ENCODE peak calls at places on chromosomes 5 and 9, in eight cellular contexts. X, S, M, N, B, Y, Z and E are unnamed samples. For H3K4me1, the result is how much of the 10 kb centered on the place peaks cover.

GRCh38 chr5:96743065-96743768 is 64.5 kb downstream of the ERAP1 start:
- DNase-seq in X (no peak), S (peak), M (peak), N (no peak), B (peak), Y (no peak), Z (no peak), E (no peak)

GRCh38 chr9:15724006-15724405 is 171.2 kb downstream of the CCDC171 start:
- DNase-seq in X (no peak), S (no peak), M (peak), N (no peak), B (no peak), Y (no peak), Z (no peak), E (no peak)

GRCh38 chr5:34597034-34597433 is 59.1 kb upstream of the RAI14 start:
- DNase-seq in X (no peak), S (no peak), M (peak), N (no peak), B (no peak), Y (no peak), Z (no peak), E (no peak)

GRCh38 chr5:43353668-43354067 is 40.5 kb upstream of the HMGCS1 start:
- DNase-seq in X (no peak), S (no peak), M (no peak), N (no peak), B (no peak), Y (no peak), Z (no peak), E (no peak)

GRCh38 chr5:158388018-158388417 is 529.1 kb upstream of the CLINT1 start:
- DNase-seq in X (no peak), S (no peak), M (no peak), N (no peak), B (no peak), Y (no peak), Z (no peak), E (no peak)

GRCh38 chr5:26563979-26564378 is 474.4 kb downstream of the CDH9 start:
- DNase-seq in X (no peak), S (no peak), M (no peak), N (no peak), B (no peak), Y (no peak), Z (no peak), E (no peak)

GRCh38 chr5:86129009-86129408 is 488.7 kb upstream of the COX7C start:
- DNase-seq in X (no peak), S (no peak), M (no peak), N (no peak), B (no peak), Y (no peak), Z (no peak), E (no peak)

GRCh38 chr5:125209650-125210049 is 463.2 kb upstream of the ZNF608 start:
- DNase-seq in X (no peak), S (no peak), M (peak), N (no peak), B (no peak), Y (no peak), Z (no peak), E (no peak)

GRCh38 chr5:10289991-10290390 is 17.7 kb downstream of the CMBL start:
- DNase-seq in X (no peak), S (no peak), M (no peak), N (no peak), B (peak), Y (no peak), Z (no peak), E (no peak)

GRCh38 chr5:93299596-93300308 is 281.3 kb downstream of the NR2F1-AS1 start:
- DNase-seq in X (no peak), S (peak), M (no peak), N (no peak), B (no peak), Y (no peak), Z (no peak), E (no peak)

GRCh38 chr5:158756873-158757272 is 342.8 kb downstream of the EBF1 start:
- DNase-seq in X (no peak), S (peak), M (peak), N (no peak), B (no peak), Y (no peak), Z (no peak), E (no peak)

GRCh38 chr9:34744295-34745221 is 34.6 kb upstream of the CCL21 start:
- DNase-seq in X (no peak), S (no peak), M (peak), N (peak), B (peak), Y (no peak), Z (no peak), E (no peak)

GRCh38 chr5:177303121-177303924 is at the start of the genes PRELID1 and RAB24:
- DNase-seq in X (peak), S (peak), M (peak), N (peak), B (peak), Y (peak), Z (peak), E (peak)

GRCh38 chr9:116860509-116861120 is 173.5 kb downstream of the TRIM32 start:
- DNase-seq in X (peak), S (peak), M (peak), N (peak), B (peak), Y (no peak), Z (no peak), E (no peak)

GRCh38 chr9:128887914-128888350 is 6.0 kb downstream of the LRRC8A start:
- DNase-seq in X (no peak), S (peak), M (no peak), N (peak), B (no peak), Y (no peak), Z (no peak), E (no peak)

GRCh38 chr5:169567079-169567478 is 16.5 kb upstream of the SPDL1 start:
- DNase-seq in X (no peak), S (peak), M (peak), N (no peak), B (no peak), Y (no peak), Z (no peak), E (no peak)

DNA sequence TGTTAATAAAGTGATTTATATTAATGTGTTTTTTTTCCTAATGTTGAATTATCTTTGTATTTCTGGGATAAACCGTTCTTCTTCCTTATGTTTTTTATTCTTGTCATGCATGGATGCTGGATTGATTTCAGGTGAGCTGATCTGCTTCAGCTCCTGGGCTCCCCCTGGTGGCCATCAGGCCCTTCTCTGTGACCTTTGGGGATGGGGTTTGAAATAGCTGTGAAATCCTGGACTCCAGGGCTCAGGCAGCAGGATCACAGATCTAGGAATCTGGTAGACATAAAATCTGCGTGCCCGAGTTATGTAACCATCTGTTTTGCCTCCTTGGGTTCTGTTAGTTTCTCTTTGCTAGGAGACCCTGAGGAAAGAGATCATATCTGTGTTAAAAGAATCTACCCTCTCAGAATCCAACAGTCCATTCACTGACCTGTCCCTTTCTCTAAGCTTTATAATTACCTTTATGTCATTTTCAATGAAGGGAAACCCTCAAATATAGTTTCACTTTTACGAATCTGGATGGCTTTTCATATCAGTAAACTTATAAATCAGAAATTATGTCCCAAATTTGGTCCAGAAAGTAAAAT is 12.2 kb upstream of the OR13J1 start:
- DNase-seq in X (peak), S (peak), M (peak), N (peak), B (peak), Y (peak), Z (peak), E (peak)
- H3K27ac ChIP-seq in X (no peak), S (no peak), M (peak), N (no peak), B (no peak), Y (no peak), Z (no peak), E (no peak)

DNA sequence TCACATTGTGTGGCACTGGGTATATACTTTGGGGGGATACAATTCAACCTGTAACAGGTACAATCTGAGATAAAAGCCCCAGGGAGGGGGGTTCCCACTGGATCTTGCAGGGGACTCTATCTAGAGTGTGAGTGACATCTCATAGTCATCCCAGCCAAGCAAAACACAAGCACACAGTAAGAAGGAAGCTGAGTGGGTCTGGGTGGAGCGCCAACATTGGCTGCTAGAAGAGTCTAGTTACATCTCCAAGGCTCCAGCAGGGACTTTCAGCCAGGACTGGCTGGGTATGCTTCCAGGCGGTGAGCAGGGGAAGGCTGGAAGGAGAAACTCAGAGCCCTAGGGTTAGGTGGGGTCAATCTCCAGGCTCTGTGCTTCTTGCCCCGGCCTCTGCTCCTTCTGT is 53.0 kb downstream of the IL31RA start:
- DNase-seq in X (no peak), S (no peak), M (peak), N (no peak), B (peak), Y (no peak), Z (no peak), E (no peak)
- H3K4me3 ChIP-seq in X (no peak), S (no peak), M (no peak), N (no peak), B (no peak), Y (no peak), Z (no peak), E (no peak)

DNA sequence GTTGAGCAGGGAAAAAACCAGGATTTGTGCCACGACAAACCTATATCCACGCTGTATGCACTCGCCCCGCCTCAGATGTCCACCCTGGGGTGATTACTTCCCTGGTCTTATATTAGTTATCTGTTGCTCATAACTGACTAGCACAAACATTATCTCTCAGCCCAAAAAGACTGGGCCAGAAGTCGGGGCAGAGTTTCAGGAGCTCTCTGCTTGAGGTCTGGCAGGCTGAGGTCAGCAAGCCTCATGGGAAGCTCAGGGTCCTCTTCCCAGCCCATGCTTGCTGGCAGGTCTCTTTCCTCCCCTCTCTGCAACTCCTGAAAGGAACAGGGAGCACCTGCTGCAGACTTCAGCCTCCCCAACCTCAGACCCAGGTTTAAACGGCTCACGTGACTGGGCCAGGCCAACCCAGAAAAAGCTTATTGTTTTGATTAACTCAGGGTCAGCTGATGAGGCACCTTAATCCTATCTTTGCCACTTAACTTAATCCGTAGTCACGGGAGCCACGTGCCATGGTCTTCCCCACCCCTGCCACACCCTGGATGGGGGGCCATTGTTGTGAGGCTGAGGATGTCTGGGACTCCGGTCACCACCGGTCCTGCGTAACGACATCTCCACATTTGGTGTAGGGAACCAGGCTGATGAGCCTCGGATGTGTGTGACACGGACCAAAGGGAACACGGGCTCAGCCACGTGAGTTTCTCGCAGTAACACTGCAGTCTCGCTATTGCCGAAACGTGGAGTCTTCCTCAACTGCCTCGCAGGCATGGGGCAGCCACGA is 123.7 kb upstream of the IRX4 start:
- DNase-seq in X (no peak), S (no peak), M (no peak), N (no peak), B (no peak), Y (no peak), Z (no peak), E (no peak)
- H3K4me1 ChIP-seq in X (under half), S (under half), M (under half), N (under half), B (under half), Y (under half), Z (under half), E (under half)

GRCh38 chr5:115626444-115626823 is 598 bp upstream of the TMED7 start:
- DNase-seq in X (no peak), S (no peak), M (peak), N (no peak), B (no peak), Y (no peak), Z (no peak), E (no peak)

GRCh38 chr5:115627295-115627825 is 1.5 kb upstream of the TMED7 start:
- DNase-seq in X (no peak), S (no peak), M (peak), N (no peak), B (no peak), Y (no peak), Z (no peak), E (no peak)

GRCh38 chr5:115623632-115624031 is 2.2 kb downstream of the TMED7 start:
- DNase-seq in X (no peak), S (no peak), M (no peak), N (no peak), B (no peak), Y (no peak), Z (no peak), E (no peak)

GRCh38 chr5:115625579-115626443 is at the start of gene TMED7:
- DNase-seq in X (peak), S (peak), M (peak), N (peak), B (peak), Y (peak), Z (peak), E (peak)

GRCh38 chr5:115624994-115625393 is 842 bp downstream of the TMED7 start:
- DNase-seq in X (no peak), S (no peak), M (peak), N (no peak), B (no peak), Y (no peak), Z (no peak), E (no peak)
- H3K27ac ChIP-seq in X (peak), S (peak), M (peak), N (peak), B (peak), Y (peak), Z (peak), E (peak)

DNA sequence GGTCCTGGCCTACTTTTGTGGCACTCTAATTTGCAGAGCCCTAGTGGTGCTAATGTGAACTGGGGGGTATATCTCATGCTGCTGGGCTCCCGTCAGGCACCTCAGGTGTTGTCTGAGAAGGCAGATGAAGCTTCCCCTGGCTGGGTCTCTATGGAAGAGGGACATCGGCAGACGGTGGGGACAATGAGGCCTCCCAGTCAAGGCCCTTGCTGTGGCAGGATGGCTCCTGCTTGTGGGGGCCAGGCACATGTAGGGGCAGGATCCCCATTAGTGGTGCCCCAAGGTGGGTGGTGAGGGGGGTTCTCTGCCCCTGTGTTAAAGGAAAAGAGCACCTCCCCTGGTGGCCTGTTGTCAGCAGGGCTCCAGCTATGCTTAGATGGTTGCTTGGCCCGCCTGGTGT is 192.8 kb upstream of the S1PR3 start:
- DNase-seq in X (no peak), S (peak), M (no peak), N (no peak), B (no peak), Y (no peak), Z (no peak), E (no peak)
- H3K4me3 ChIP-seq in X (no peak), S (no peak), M (no peak), N (no peak), B (no peak), Y (no peak), Z (no peak), E (no peak)

GRCh38 chr5:16866220-16866619 is 69.9 kb downstream of the MYO10 start:
- DNase-seq in X (no peak), S (no peak), M (no peak), N (no peak), B (no peak), Y (no peak), Z (no peak), E (no peak)

GRCh38 chr5:16869821-16870796 is 66.0 kb downstream of the MYO10 start:
- DNase-seq in X (no peak), S (no peak), M (peak), N (no peak), B (no peak), Y (no peak), Z (no peak), E (no peak)

GRCh38 chr5:16867585-16867953 is 68.5 kb downstream of the MYO10 start:
- DNase-seq in X (no peak), S (no peak), M (no peak), N (no peak), B (no peak), Y (no peak), Z (no peak), E (no peak)

GRCh38 chr5:16864566-16864965 is 71.5 kb downstream of the MYO10 start:
- DNase-seq in X (no peak), S (no peak), M (peak), N (no peak), B (no peak), Y (no peak), Z (no peak), E (no peak)

GRCh38 chr5:16866795-16867584 is 69.1 kb downstream of the MYO10 start:
- DNase-seq in X (peak), S (peak), M (no peak), N (no peak), B (no peak), Y (no peak), Z (no peak), E (no peak)
- H3K4me1 ChIP-seq in X (half or more), S (half or more), M (under half), N (under half), B (under half), Y (under half), Z (under half), E (under half)